ENCODE peak calls at places on chromosomes 5 and 9, in ten cellular contexts. I, N, U, K, G, P, Q, E, B and X are unnamed samples.

GRCh38 chr9:95131023-95131943 is 186.2 kb downstream of the FANCC start:
- DNase-seq in I (peak), N (peak), U (peak), K (peak), G (peak), P (peak), Q (peak), E (peak), B (peak), X (no peak)

GRCh38 chr5:138789771-138790242 is 36.6 kb downstream of the CTNNA1 start:
- DNase-seq in I (peak), N (peak), U (no peak), K (peak), G (peak), P (peak), Q (no peak), E (no peak), B (no peak), X (no peak)

GRCh38 chr9:16794871-16795639 is 75.4 kb downstream of the BNC2 start:
- DNase-seq in I (no peak), N (no peak), U (no peak), K (no peak), G (peak), P (no peak), Q (no peak), E (no peak), B (no peak), X (peak)

GRCh38 chr5:77718934-77719610 is 57.1 kb downstream of the TBCA start:
- DNase-seq in I (no peak), N (no peak), U (no peak), K (no peak), G (no peak), P (peak), Q (no peak), E (no peak), B (no peak), X (no peak)

GRCh38 chr5:95631991-95632675 is 12.2 kb downstream of the GPR150 start:
- DNase-seq in I (peak), N (no peak), U (no peak), K (peak), G (peak), P (peak), Q (no peak), E (peak), B (no peak), X (no peak)

GRCh38 chr9:124769451-124770358 is 1.4 kb downstream of the NR6A1 start:
- DNase-seq in I (no peak), N (peak), U (no peak), K (peak), G (peak), P (peak), Q (no peak), E (no peak), B (peak), X (no peak)

GRCh38 chr5:112338681-112339337 is 80.3 kb downstream of the EPB41L4A start:
- DNase-seq in I (no peak), N (no peak), U (no peak), K (peak), G (peak), P (no peak), Q (no peak), E (no peak), B (peak), X (peak)

GRCh38 chr5:139390639-139391569 is 1.2 kb upstream of the MZB1 start:
- DNase-seq in I (no peak), N (no peak), U (no peak), K (no peak), G (no peak), P (no peak), Q (no peak), E (no peak), B (no peak), X (peak)

GRCh38 chr9:89137548-89138462 is 40.8 kb downstream of the SHC3 start:
- DNase-seq in I (peak), N (no peak), U (peak), K (peak), G (peak), P (no peak), Q (peak), E (no peak), B (no peak), X (peak)

GRCh38 chr5:120613729-120614128 is 149.6 kb downstream of the PRR16 start:
- DNase-seq in I (peak), N (no peak), U (no peak), K (peak), G (no peak), P (no peak), Q (no peak), E (no peak), B (no peak), X (no peak)

GRCh38 chr9:92671323-92671722 is 1.4 kb upstream of the IPPK start:
- DNase-seq in I (peak), N (no peak), U (no peak), K (peak), G (peak), P (no peak), Q (no peak), E (no peak), B (peak), X (no peak)

GRCh38 chr5:43425965-43426364 is 13.8 kb upstream of the CCL28 start:
- DNase-seq in I (no peak), N (no peak), U (no peak), K (peak), G (peak), P (no peak), Q (no peak), E (no peak), B (no peak), X (peak)

GRCh38 chr9:114908796-114909448 is 21.5 kb downstream of the TNFSF8 start:
- DNase-seq in I (no peak), N (no peak), U (no peak), K (peak), G (peak), P (no peak), Q (no peak), E (no peak), B (no peak), X (no peak)

GRCh38 chr5:33588654-33589372 is 148.0 kb downstream of the TARS1 start:
- DNase-seq in I (peak), N (peak), U (no peak), K (peak), G (peak), P (peak), Q (no peak), E (peak), B (no peak), X (no peak)

GRCh38 chr9:12923472-12924009 is 148.7 kb downstream of the LURAP1L start:
- DNase-seq in I (no peak), N (no peak), U (no peak), K (no peak), G (peak), P (no peak), Q (no peak), E (no peak), B (no peak), X (no peak)

GRCh38 chr9:37529111-37529510 is 43.4 kb downstream of the POLR1E start:
- DNase-seq in I (no peak), N (no peak), U (no peak), K (peak), G (peak), P (peak), Q (no peak), E (peak), B (no peak), X (no peak)

GRCh38 chr9:84710701-84711397 is 41.3 kb downstream of the NTRK2 start:
- DNase-seq in I (no peak), N (no peak), U (no peak), K (peak), G (no peak), P (no peak), Q (no peak), E (no peak), B (no peak), X (no peak)

GRCh38 chr5:123732261-123732660 is 220.3 kb downstream of the CSNK1G3 start:
- DNase-seq in I (no peak), N (no peak), U (no peak), K (no peak), G (no peak), P (no peak), Q (no peak), E (no peak), B (no peak), X (no peak)

GRCh38 chr5:74446673-74447337 is 193.7 kb downstream of the ENC1 start:
- DNase-seq in I (no peak), N (no peak), U (no peak), K (no peak), G (peak), P (no peak), Q (no peak), E (no peak), B (no peak), X (peak)